ENCODE peak calls at places on chromosomes 1 and 21, in six cellular contexts. K is naive thymus-derived CD8-positive, alpha-beta T cell; R is aorta; E is CD8-positive, alpha-beta memory T cell; L is pons; G is COR-L47. S is an unnamed sample.

GRCh38 chr1:202029727-202030126 is 19.3 kb downstream of the ELF3 start:
- DNase-seq in L (no peak), E (no peak), G (no peak), R (no peak), K (no peak), S (no peak)

GRCh38 chr1:69518991-69519390 is 48.7 kb upstream of the LRRC7 start:
- DNase-seq in K (no peak), R (no peak), G (no peak), E (no peak), L (no peak), S (no peak)

GRCh38 chr1:244968431-244968830 is 104.1 kb upstream of the HNRNPU start:
- DNase-seq in L (no peak), E (no peak), K (no peak), G (no peak), R (no peak), S (no peak)

GRCh38 chr1:36182734-36183133 is 26.8 kb downstream of the MAP7D1 start:
- DNase-seq in L (no peak), E (no peak), R (no peak), G (peak), K (no peak), S (no peak)

GRCh38 chr1:15423355-15424077 is 13.8 kb downstream of the EFHD2 start:
- DNase-seq in L (no peak), E (no peak), G (no peak), K (no peak), R (no peak), S (no peak)

GRCh38 chr1:227192163-227192562 is 126.1 kb downstream of the CDC42BPA start:
- DNase-seq in G (no peak), L (peak), E (no peak), K (no peak), R (peak), S (peak)

GRCh38 chr1:167650266-167651160 is 20.5 kb downstream of the RCSD1 start:
- DNase-seq in E (no peak), R (no peak), K (no peak), G (no peak), L (no peak), S (no peak)

GRCh38 chr1:9062846-9063245 is 6.6 kb downstream of the SLC2A5 start:
- DNase-seq in E (no peak), G (no peak), R (no peak), K (no peak), L (no peak), S (no peak)

GRCh38 chr1:80633947-80634710 is 1166.6 kb upstream of the ADGRL2 start:
- DNase-seq in E (no peak), K (no peak), G (no peak), R (no peak), L (no peak), S (no peak)

GRCh38 chr21:31546402-31547155 is 112.9 kb upstream of the SOD1 start:
- DNase-seq in R (no peak), E (no peak), G (no peak), K (no peak), L (no peak), S (no peak)

GRCh38 chr1:231937013-231937754 is 310.6 kb downstream of the DISC1 start:
- DNase-seq in E (no peak), K (no peak), L (no peak), G (no peak), R (no peak), S (no peak)

GRCh38 chr1:208557046-208557445 is 312.9 kb upstream of the PLXNA2 start:
- DNase-seq in L (no peak), R (no peak), E (no peak), K (no peak), G (no peak), S (no peak)

GRCh38 chr21:21163904-21164303 is 165.7 kb downstream of the NCAM2 start:
- DNase-seq in E (no peak), K (peak), L (peak), G (peak), R (no peak), S (peak)

GRCh38 chr1:222095606-222096475 is 354.0 kb upstream of the DUSP10 start:
- DNase-seq in G (no peak), E (peak), L (no peak), R (peak), K (peak), S (peak)

GRCh38 chr1:74590288-74590687 is 77.9 kb upstream of the LRRC53 start:
- DNase-seq in E (no peak), R (no peak), K (no peak), L (no peak), G (no peak), S (no peak)

GRCh38 chr1:236978740-236979139 is 25.5 kb downstream of the MT1HL1 start:
- DNase-seq in E (no peak), R (no peak), K (no peak), L (no peak), G (no peak), S (no peak)

GRCh38 chr1:158274797-158275196 is 14.9 kb upstream of the CD1C start:
- DNase-seq in E (no peak), L (no peak), K (no peak), G (no peak), R (no peak), S (no peak)

GRCh38 chr1:214793708-214794107 is 190.7 kb downstream of the CENPF start:
- DNase-seq in G (no peak), L (no peak), R (no peak), E (no peak), K (no peak), S (no peak)

GRCh38 chr1:16498573-16499359 is 15.3 kb downstream of the RNU1-1 start:
- DNase-seq in R (peak), G (peak), E (peak), K (peak), L (peak), S (peak)

GRCh38 chr1:19323987-19324664 is 12.0 kb downstream of the SLC66A1 start:
- DNase-seq in E (no peak), L (no peak), R (no peak), G (no peak), K (no peak), S (no peak)

GRCh38 chr1:218426343-218426657 is 81.2 kb downstream of the TGFB2 start:
- DNase-seq in K (no peak), R (no peak), E (no peak), L (peak), G (no peak), S (peak)

GRCh38 chr1:31753623-31754349 is 10.4 kb downstream of the ADGRB2 start:
- DNase-seq in K (no peak), R (peak), L (peak), E (no peak), G (peak), S (peak)

GRCh38 chr21:16304189-16304588 is 574.4 kb downstream of the USP25 start:
- DNase-seq in R (no peak), K (no peak), L (no peak), G (no peak), E (no peak), S (no peak)

GRCh38 chr1:46804926-46805325 is 6.1 kb downstream of the CYP4B1 start:
- DNase-seq in E (no peak), R (no peak), K (no peak), L (no peak), G (no peak), S (no peak)

GRCh38 chr1:51877434-51878306 is 857 bp downstream of the NRDC start:
- DNase-seq in K (no peak), L (peak), G (peak), R (peak), E (no peak), S (peak)

GRCh38 chr21:29657228-29657989 is 282.4 kb downstream of the GRIK1 start:
- DNase-seq in E (no peak), L (no peak), K (no peak), G (no peak), R (no peak), S (no peak)

GRCh38 chr1:14443164-14443787 is 155.2 kb upstream of the KAZN start:
- DNase-seq in G (no peak), K (no peak), E (no peak), R (no peak), L (no peak), S (no peak)

S was measured in cerebellar cortex.